ENCODE peak calls at places on chromosomes 7 and 10, in nine cellular contexts. Q, V, I, N, G, H, O, A and C are unnamed samples. For H3K27me3 and H3K36me3, the result is how much of the 10 kb centered on the place peaks cover.

GRCh38 chr10:11604742-11605650 is 6.5 kb downstream of the USP6NL start:
- DNase-seq in G (no peak), V (no peak), N (no peak), O (no peak), Q (no peak), I (no peak), A (no peak), H (no peak), C (no peak)

GRCh38 chr10:92689663-92690210 is at the start of gene HHEX:
- DNase-seq in O (peak), A (peak), N (peak), V (no peak), H (peak), Q (no peak), I (peak), G (peak), C (peak)

GRCh38 chr10:132030898-132031463 is 34.8 kb upstream of the JAKMIP3 start:
- DNase-seq in O (no peak), A (no peak), I (no peak), H (no peak), Q (no peak), N (peak), V (no peak), G (no peak), C (no peak)

GRCh38 chr10:86260564-86260963 is 106.0 kb downstream of the GRID1 start:
- DNase-seq in I (no peak), N (no peak), A (no peak), G (peak), V (no peak), Q (no peak), H (no peak), O (no peak), C (peak)

GRCh38 chr10:15238553-15239335 is 70.3 kb upstream of the NMT2 start:
- DNase-seq in Q (no peak), H (no peak), N (no peak), G (no peak), O (no peak), I (no peak), A (peak), V (no peak), C (no peak)

GRCh38 chr7:157297071-157297638 is 39.6 kb upstream of the DNAJB6 start:
- DNase-seq in N (no peak), I (no peak), H (no peak), O (no peak), G (no peak), Q (no peak), A (no peak), V (no peak), C (peak)

GRCh38 chr7:150686030-150686626 is 622 bp downstream of the GIMAP2 start:
- DNase-seq in A (peak), N (peak), O (no peak), Q (no peak), V (no peak), G (no peak), I (no peak), H (no peak), C (no peak)

GRCh38 chr10:44125879-44126675 is 258.8 kb downstream of the CXCL12 start:
- DNase-seq in V (no peak), A (peak), Q (no peak), N (no peak), H (no peak), G (no peak), I (no peak), O (no peak), C (no peak)

GRCh38 chr7:40221836-40222235 is 87.0 kb downstream of the SUGCT start:
- DNase-seq in I (no peak), N (peak), A (peak), H (no peak), V (no peak), G (no peak), Q (peak), O (no peak), C (no peak)

GRCh38 chr7:45524373-45524913 is 49.7 kb upstream of the ADCY1 start:
- DNase-seq in V (no peak), I (no peak), H (no peak), Q (no peak), N (no peak), G (no peak), O (no peak), A (no peak), C (no peak)

GRCh38 chr7:150866932-150867564 is 14.7 kb downstream of the AOC1 start:
- DNase-seq in H (no peak), N (no peak), Q (no peak), I (no peak), O (no peak), A (no peak), G (no peak), V (no peak), C (no peak)

GRCh38 chr10:132891313-132891712 is 51.1 kb downstream of the CFAP46 start:
- DNase-seq in N (no peak), Q (no peak), I (no peak), G (no peak), O (no peak), H (no peak), A (no peak), V (no peak), C (no peak)

GRCh38 chr10:28922127-28922526 is 244.8 kb downstream of the BAMBI start:
- DNase-seq in H (no peak), V (no peak), G (no peak), A (no peak), I (no peak), N (no peak), O (no peak), Q (no peak), C (peak)

GRCh38 chr7:103656221-103656620 is 210.2 kb upstream of the SLC26A5 start:
- DNase-seq in A (no peak), Q (no peak), H (no peak), O (no peak), N (no peak), G (no peak), I (no peak), V (no peak), C (no peak)

GRCh38 chr10:95835149-95835860 is 72.5 kb upstream of the CC2D2B start:
- DNase-seq in O (no peak), H (no peak), V (no peak), I (no peak), A (peak), Q (no peak), N (no peak), G (no peak), C (no peak)

GRCh38 chr7:44187636-44188416 is 1.4 kb downstream of the GCK start:
- DNase-seq in Q (no peak), H (no peak), O (no peak), G (no peak), A (no peak), N (no peak), V (no peak), I (no peak), C (no peak)

GRCh38 chr7:83201355-83201754 is 38.7 kb upstream of the PCLO start:
- DNase-seq in O (no peak), N (no peak), V (no peak), H (no peak), G (no peak), A (no peak), Q (no peak), I (no peak), C (no peak)

GRCh38 chr10:34753014-34753757 is 61.9 kb downstream of the PARD3 start:
- DNase-seq in I (no peak), G (no peak), V (no peak), H (no peak), A (no peak), O (no peak), Q (no peak), N (no peak), C (no peak)

GRCh38 chr10:15200626-15201025 is 32.1 kb upstream of the NMT2 start:
- DNase-seq in N (peak), A (peak), I (no peak), H (no peak), V (no peak), O (no peak), G (no peak), Q (peak), C (peak)

GRCh38 chr10:114932945-114933344 is 5.0 kb upstream of the TRUB1 start:
- DNase-seq in Q (no peak), I (no peak), A (no peak), H (no peak), N (peak), G (no peak), V (no peak), O (no peak), C (no peak)

GRCh38 chr7:84668116-84668515 is 473.5 kb upstream of the SEMA3A start:
- DNase-seq in V (no peak), A (no peak), H (no peak), Q (no peak), G (no peak), O (no peak), I (no peak), N (no peak), C (no peak)

GRCh38 chr10:6204063-6204340 is 1.3 kb downstream of the PFKFB3 start:
- DNase-seq in A (peak), H (peak), G (peak), O (peak), Q (no peak), V (no peak), N (no peak), I (peak), C (peak)

GRCh38 chr7:150362989-150363769 is 5.4 kb upstream of the REPIN1 start:
- DNase-seq in A (no peak), G (no peak), Q (no peak), I (no peak), N (no peak), H (no peak), O (no peak), V (no peak), C (peak)

DNA sequence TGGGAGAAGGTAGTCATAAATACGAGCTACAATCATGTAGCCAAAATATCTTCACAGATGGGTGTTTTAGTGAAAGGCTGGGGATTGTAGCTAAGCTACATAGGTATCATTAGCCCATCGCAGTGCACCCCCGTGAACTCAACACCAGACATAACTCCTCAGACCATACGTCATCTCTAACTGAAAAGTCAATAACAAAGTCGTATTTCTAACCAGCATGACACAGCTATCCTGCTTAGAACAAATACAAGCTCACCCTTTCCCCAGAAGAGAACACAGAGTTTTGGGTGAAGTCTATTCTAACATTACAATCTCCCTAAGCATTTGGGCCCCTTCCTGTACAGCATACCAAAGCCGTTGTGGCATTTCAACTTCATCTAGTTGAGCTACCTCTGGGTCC is 636.6 kb upstream of the DPP6 start:
- DNase-seq in V (no peak), N (no peak), I (no peak), Q (no peak), H (no peak), A (no peak), G (no peak), O (no peak), C (no peak)
- H3K4me3 ChIP-seq in V (no peak), N (no peak), I (no peak), Q (no peak), H (no peak), A (no peak), G (no peak), O (no peak), C (no peak)

GRCh38 chr7:1667566-1668485 is 2.3 kb upstream of the ELFN1 start:
- DNase-seq in V (no peak), N (no peak), G (peak), O (peak), H (no peak), I (peak), Q (no peak), A (no peak), C (peak)
- H3K27me3 ChIP-seq in V (half or more), N (under half), G (under half), O (under half), H (half or more), I (half or more), Q (half or more), A (under half), C (half or more)

DNA sequence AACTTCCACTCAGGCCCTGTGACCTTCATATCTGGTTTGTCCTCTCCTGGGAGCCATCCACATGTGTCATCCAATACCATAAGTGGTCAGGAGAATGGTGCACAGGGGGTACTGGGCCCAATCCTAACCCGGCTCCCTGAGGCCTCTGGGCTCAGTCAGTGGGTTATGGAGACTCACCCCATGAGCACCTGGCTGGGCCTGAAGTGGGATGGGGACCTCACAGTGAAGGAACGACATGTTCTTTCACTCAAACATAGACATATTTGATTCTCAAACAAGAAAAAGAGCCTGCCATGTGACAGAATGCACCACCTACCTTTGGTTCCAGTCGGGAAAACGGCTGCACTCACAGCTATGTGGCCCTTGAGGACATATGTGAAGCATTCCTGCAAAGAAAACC is 51.8 kb downstream of the XPNPEP1 start:
- DNase-seq in H (no peak), O (no peak), A (no peak), I (no peak), N (no peak), G (no peak), V (no peak), Q (no peak), C (no peak)
- H3K36me3 ChIP-seq in H (under half), O (under half), A (under half), I (half or more), N (under half), G (half or more), V (half or more), Q (under half), C (under half)

DNA sequence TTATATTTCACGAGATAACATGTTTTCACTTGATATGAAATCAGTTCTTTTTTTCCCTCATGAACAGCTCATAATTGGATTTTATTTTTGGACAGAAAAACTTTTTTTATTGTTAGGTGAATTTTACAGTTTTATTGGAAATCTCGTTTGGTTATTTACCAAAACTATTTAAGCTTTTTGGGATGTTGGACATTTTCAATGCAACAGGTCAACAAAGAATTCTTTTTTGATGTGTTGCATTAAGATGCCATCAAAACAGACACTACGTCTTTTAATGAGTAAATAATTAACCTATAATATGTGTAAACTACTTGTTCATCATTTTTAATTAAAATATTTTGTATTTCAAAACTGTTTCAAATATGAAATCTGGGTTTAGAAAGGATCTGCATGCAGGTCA is 5.3 kb downstream of the KMT2E start:
- DNase-seq in Q (no peak), G (no peak), V (no peak), N (no peak), H (no peak), A (no peak), O (no peak), I (no peak), C (no peak)
- H3K4me3 ChIP-seq in Q (no peak), G (peak), V (no peak), N (no peak), H (no peak), A (no peak), O (no peak), I (no peak), C (no peak)